ENCODE peak calls at places on chromosome 10, in eight cellular contexts. H is cardiac fibroblast, F is foreskin keratinocyte, W is AG04449, G is neural crest cell, R is nephron progenitor cell, Z is adrenal gland, L is left ventricle myocardium inferior. B is an unnamed sample.
A peak's percentile ranks its signal among the peaks of the same experiment; 100 is the strongest.

GRCh38 chr10:47044741-47045140 is 133.5 kb downstream of the PTPN20 start:
- DNase-seq in W (no peak), F (no peak), G (no peak), L (no peak), H (no peak), Z (no peak), R (no peak), B (no peak)

GRCh38 chr10:43229208-43230061 is 37.4 kb downstream of the RASGEF1A start:
- DNase-seq in G (no peak), W (no peak), L (peak; percentile 13), R (peak; percentile 75), Z (peak; percentile 20), H (no peak), F (no peak), B (no peak)

GRCh38 chr10:82866424-82867020 is 991.5 kb downstream of the NRG3 start:
- DNase-seq in F (peak; percentile 4), R (no peak), W (no peak), L (no peak), H (peak; percentile 51), Z (no peak), G (no peak), B (no peak)

GRCh38 chr10:101123815-101124617 is 7.1 kb upstream of the TLX1 start:
- DNase-seq in G (no peak), Z (no peak), W (no peak), L (no peak), R (no peak), F (no peak), H (no peak), B (no peak)

GRCh38 chr10:119443441-119443840 is 99.1 kb downstream of the RGS10 start:
- DNase-seq in Z (no peak), W (no peak), F (no peak), L (no peak), G (no peak), R (no peak), H (no peak), B (no peak)

GRCh38 chr10:71623098-71623985 is 96.2 kb downstream of the C10orf105 start:
- DNase-seq in H (peak; percentile 42), W (no peak), G (peak; percentile 28), R (peak; percentile 25), Z (peak; percentile 60), L (no peak), F (no peak), B (peak; percentile 45)

GRCh38 chr10:43681721-43682120 is 33.0 kb upstream of the ZNF32 start:
- DNase-seq in L (no peak), R (no peak), G (no peak), H (no peak), F (no peak), W (no peak), Z (no peak), B (no peak)

GRCh38 chr10:24374134-24374915 is 165.4 kb downstream of the KIAA1217 start:
- DNase-seq in Z (peak; percentile 44), R (no peak), G (no peak), W (peak; percentile 71), F (no peak), H (peak; percentile 52), L (no peak), B (no peak)

GRCh38 chr10:84783386-84783785 is 455.0 kb downstream of the CCSER2 start:
- DNase-seq in R (peak; percentile 44), Z (no peak), H (peak; percentile 30), W (peak; percentile 0), G (peak; percentile 36), L (no peak), F (peak; percentile 20), B (peak; percentile 21)

GRCh38 chr10:13960603-13961002 is 370.1 kb downstream of the FRMD4A start:
- DNase-seq in H (no peak), Z (no peak), R (no peak), G (no peak), L (no peak), F (no peak), W (no peak), B (no peak)

GRCh38 chr10:110192552-110192951 is 14.9 kb upstream of the MXI1 start:
- DNase-seq in H (no peak), W (no peak), G (no peak), Z (no peak), F (no peak), R (no peak), L (no peak), B (peak; percentile 48)

GRCh38 chr10:6011558-6011957 is 34.2 kb upstream of the IL15RA start:
- DNase-seq in H (no peak), G (no peak), Z (no peak), F (no peak), W (no peak), R (no peak), L (no peak), B (no peak)
- TF ChIP-seq CTCF in H (no peak), G (no peak), Z (no peak), F (no peak), W (no peak), R (no peak), L (no peak), B (no peak)

DNA sequence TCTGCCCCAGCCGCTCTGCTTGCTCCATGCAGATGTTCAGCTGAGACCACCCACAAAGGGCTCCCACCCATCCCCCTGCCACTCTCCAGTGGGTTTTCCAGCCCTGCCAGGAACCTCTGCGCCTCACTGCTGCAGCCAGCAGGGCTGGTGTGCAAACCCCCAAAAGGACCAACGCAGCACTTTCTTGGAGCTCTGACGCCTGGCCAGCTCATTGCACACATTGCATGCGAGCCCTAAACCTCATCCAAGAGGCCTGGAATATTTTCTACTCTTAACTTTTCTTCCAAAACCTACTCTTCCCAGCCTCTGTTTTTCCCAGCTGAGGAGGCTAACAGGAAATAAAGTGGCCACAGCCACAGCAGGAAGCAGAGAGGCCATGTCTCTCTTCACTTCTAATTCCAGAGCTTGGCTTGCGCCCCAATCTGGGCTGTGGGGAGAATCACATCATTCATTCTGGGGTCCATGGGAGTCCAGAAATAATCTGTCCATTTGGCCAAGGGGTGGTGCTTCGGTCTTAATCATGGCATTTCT is 4.6 kb upstream of the FAM170B start:
- DNase-seq in Z (no peak), L (peak; percentile 49), F (no peak), G (no peak), W (no peak), R (no peak), H (peak; percentile 21), B (no peak)
- TF ChIP-seq CTCF in Z (no peak), L (no peak), F (no peak), G (no peak), W (no peak), R (no peak), H (no peak), B (no peak)

DNA sequence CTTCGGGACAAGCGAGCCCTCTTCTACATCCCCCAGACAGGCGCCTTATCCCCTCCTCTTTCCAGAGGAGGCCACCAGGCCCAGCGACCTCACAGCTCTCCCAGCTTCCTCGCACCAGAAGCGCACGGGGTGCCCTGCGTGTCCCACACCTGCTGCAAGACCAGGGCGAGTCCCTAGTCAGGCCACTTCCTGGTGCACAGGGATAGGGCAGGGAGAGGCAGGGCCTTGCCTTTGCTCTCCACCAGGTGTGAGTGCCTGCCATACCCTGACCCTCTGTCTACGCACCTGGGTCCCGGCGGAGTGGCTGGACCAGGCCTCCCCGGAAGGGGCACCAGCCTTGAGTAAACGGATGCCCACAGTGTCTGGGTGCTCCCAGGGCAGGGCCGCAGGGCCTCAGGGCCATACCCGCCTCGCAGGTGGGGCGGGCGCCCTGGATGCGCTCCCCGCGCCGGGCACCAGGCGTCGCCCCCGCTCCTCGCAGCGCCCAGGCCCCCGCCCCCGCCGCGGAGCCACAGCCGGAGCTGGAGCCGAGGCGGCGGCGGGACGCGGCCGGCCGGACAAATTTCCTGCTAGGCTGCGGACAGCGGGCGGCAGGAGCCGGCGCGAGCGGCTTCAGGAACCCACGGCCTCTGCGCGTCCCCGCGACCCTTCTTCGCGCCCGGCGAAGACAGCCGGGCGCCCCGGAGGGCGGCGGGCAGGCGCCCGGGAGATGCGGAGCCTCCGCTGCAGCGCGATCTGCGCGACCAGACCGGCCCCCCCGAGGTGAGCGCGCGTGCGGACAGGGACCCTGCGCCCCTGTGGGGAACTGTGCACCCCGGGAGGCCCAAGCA is at the start of gene PTPRE:
- DNase-seq in H (peak; percentile 81), R (peak; percentile 82), W (no peak), G (peak; percentile 66), F (peak; percentile 33), L (peak; percentile 82), Z (peak; percentile 83), B (peak; percentile 79)
- TF ChIP-seq CTCF in H (peak; percentile 26), R (peak; percentile 41), W (peak; percentile 44), G (peak; percentile 79), F (peak; percentile 88), L (peak; percentile 93), Z (peak; percentile 10), B (peak; percentile 47)

GRCh38 chr10:96025566-96025965 is 17.8 kb upstream of the CCNJ start:
- DNase-seq in Z (no peak), F (peak; percentile 16), W (no peak), R (peak; percentile 23), L (no peak), G (no peak), H (peak; percentile 3), B (peak; percentile 32)
- TF ChIP-seq CTCF in Z (no peak), F (peak; percentile 18), W (peak; percentile 21), R (peak; percentile 11), L (no peak), G (peak; percentile 46), H (peak; percentile 19), B (peak; percentile 27)

GRCh38 chr10:32961343-32961891 is 3.4 kb upstream of the ITGB1 start:
- DNase-seq in W (no peak), L (no peak), R (no peak), F (no peak), G (no peak), Z (no peak), H (no peak), B (no peak)
- TF ChIP-seq CTCF in W (no peak), L (no peak), R (no peak), F (no peak), G (no peak), Z (no peak), H (no peak), B (no peak)